ENCODE peak calls at places on chromosome 1, in four cellular contexts. P is mammary epithelial cell, A is GM12865, V is HCT116. I is an unnamed sample.

GRCh38 chr1:228867093-228867950 is 132.0 kb downstream of the RHOU start:
- DNase-seq in P (no peak), A (no peak), V (no peak), I (no peak)

GRCh38 chr1:208235983-208236761 is 8.0 kb downstream of the PLXNA2 start:
- DNase-seq in P (no peak), A (peak), V (no peak), I (peak)

GRCh38 chr1:28750330-28750729 is 13.6 kb downstream of the YTHDF2 start:
- DNase-seq in P (no peak), A (no peak), V (no peak), I (no peak)

GRCh38 chr1:239361403-239361802 is 25.0 kb upstream of the CHRM3 start:
- DNase-seq in P (peak), A (no peak), V (no peak), I (peak)

GRCh38 chr1:97827887-97828286 is 92.9 kb downstream of the DPYD start:
- DNase-seq in P (no peak), A (no peak), V (no peak), I (no peak)

GRCh38 chr1:8027748-8028631 is 1.9 kb upstream of the ERRFI1 start:
- DNase-seq in P (peak), A (no peak), V (no peak), I (peak)

GRCh38 chr1:145858238-145858936 is 494 bp downstream of the PIAS3 start:
- DNase-seq in P (peak), A (peak), V (no peak), I (peak)

GRCh38 chr1:68470388-68470970 is 20.7 kb upstream of the RPE65 start:
- DNase-seq in P (no peak), A (peak), V (no peak), I (peak)

GRCh38 chr1:223664106-223664505 is 1.4 kb downstream of the CAPN8 start:
- DNase-seq in P (no peak), A (no peak), V (no peak), I (no peak)

GRCh38 chr1:2143814-2144500 is 50.6 kb downstream of the FAAP20 start:
- DNase-seq in P (no peak), A (no peak), V (no peak), I (no peak)

GRCh38 chr1:174605198-174605597 is 157.4 kb downstream of the GPR52 start:
- DNase-seq in P (no peak), A (peak), V (no peak), I (no peak)

GRCh38 chr1:209787551-209787950 is 3.2 kb upstream of the C1orf74 start:
- DNase-seq in P (no peak), A (no peak), V (no peak), I (no peak)
- TF ChIP-seq CTCF in P (no peak), A (no peak), V (no peak), I (no peak)

GRCh38 chr1:23634840-23635642 is 56.6 kb upstream of the RPL11 start:
- DNase-seq in P (peak), A (peak), V (peak), I (peak)
- H3K4me3 ChIP-seq in P (peak), A (peak), V (peak), I (peak)

DNA sequence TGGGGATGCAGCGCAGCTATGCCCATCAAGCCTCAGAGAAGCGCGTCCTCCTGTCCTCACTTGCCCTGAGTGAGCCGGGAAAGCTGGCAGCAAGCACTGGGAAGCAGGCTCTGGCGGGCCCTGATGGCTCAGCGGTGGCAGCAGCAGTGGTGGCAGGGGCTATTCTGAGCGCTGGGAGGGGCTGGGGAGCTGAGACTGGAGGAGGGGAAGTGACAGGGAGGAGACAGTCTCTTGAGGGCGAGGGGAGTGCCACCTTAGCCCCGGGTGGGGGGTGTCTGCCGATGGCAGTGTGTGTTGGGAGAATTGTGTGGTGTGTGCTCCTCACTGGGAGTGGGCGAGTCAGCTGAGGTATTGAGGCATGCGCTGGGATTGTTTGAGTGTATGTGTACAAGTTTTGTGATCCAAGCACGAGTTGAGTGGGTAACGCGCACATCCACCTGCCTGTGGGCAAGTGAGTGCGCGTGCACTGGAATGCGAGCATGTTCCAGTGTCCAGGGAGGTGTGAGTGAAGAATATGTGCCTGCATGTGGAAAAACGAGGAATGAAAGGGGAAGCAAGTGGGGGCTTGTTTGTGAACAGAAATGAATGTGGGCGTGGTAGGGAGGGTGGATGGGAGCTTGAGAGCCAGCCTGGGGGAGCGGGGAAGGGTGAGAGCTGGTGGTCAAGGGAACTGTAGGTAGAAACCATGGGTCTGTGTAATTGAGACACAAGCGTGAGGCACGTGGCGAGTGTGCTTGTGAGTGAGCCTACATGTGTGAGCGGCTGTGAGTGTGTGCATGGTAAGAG is 2.9 kb upstream of the FOXO6 start:
- DNase-seq in P (peak), A (no peak), V (no peak), I (peak)
- TF ChIP-seq CTCF in P (no peak), A (no peak), V (no peak), I (no peak)

DNA sequence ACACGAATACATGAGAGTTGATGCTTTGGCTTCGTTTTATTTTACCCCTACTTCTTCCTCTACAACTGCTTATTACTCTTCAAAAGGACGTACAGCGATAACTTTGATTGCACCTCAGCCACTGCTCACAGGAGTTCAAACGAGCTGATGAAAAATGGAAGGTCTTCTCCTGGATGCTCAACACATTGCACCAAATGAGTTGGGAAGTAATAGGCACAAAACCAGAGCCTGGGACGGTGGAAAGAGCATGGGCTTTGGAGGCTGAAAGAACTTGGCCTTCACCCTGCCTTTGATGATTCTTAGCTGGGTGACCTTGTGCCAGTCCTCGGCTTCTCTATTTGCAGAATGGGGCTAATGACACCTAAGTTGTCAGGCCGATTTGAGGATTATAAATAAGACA is 4.8 kb downstream of the CD53 start:
- DNase-seq in P (no peak), A (no peak), V (no peak), I (no peak)
- H3K4me3 ChIP-seq in P (no peak), A (peak), V (no peak), I (no peak)

GRCh38 chr1:234607091-234608025 is 2.6 kb downstream of the IRF2BP2 start:
- DNase-seq in P (peak), A (peak), V (no peak), I (peak)
- TF ChIP-seq CTCF in P (peak), A (no peak), V (no peak), I (no peak)